ENCODE peak calls at places on chromosomes 13 and 19, in seven cellular contexts. J is stimulated activated CD8-positive, alpha-beta memory T cell treated with anti-CD3 and anti-CD28 coated beads, Interleukin-2, amount 100 ng/mL, for 1 hour; S is putamen; G is AG04450; N is naive thymus-derived CD4-positive, alpha-beta T cell; H is HTR-8/SVneo; Q is GM03348. T is an unnamed sample.
A peak's percentile ranks its signal among the peaks of the same experiment; 100 is the strongest.

GRCh38 chr13:78241278-78241919 is 322.8 kb upstream of the EDNRB start:
- DNase-seq in G (peak; percentile 2), J (no peak), H (peak; percentile 0), N (no peak), Q (peak; percentile 62), S (no peak), T (no peak)

GRCh38 chr13:64758520-64758919 is 2471.6 kb downstream of the PCDH9 start:
- DNase-seq in S (no peak), G (no peak), H (no peak), Q (peak; percentile 24), N (no peak), J (no peak), T (no peak)

GRCh38 chr13:28753208-28753892 is 34.6 kb upstream of the SLC46A3 start:
- DNase-seq in N (no peak), Q (peak; percentile 90), S (no peak), G (peak; percentile 72), H (peak; percentile 68), J (no peak), T (no peak)

GRCh38 chr19:11018743-11019142 is 57.9 kb downstream of the SMARCA4 start:
- DNase-seq in G (no peak), H (no peak), J (no peak), S (no peak), N (no peak), Q (no peak), T (no peak)

GRCh38 chr19:36488816-36489138 is 584 bp downstream of the ZNF566 start:
- DNase-seq in H (peak; percentile 26), G (no peak), S (no peak), N (no peak), Q (peak; percentile 29), J (no peak), T (peak; percentile 32)

GRCh38 chr13:23644527-23644926 is 74.3 kb downstream of the TNFRSF19 start:
- DNase-seq in H (no peak), N (no peak), S (no peak), J (no peak), Q (no peak), G (no peak), T (no peak)

GRCh38 chr19:58196911-58197616 is 14.2 kb downstream of the ZNF274 start:
- DNase-seq in J (no peak), Q (no peak), H (no peak), N (peak; percentile 27), G (no peak), S (no peak), T (no peak)

GRCh38 chr19:5078179-5078578 is 109.3 kb downstream of the KDM4B start:
- DNase-seq in Q (no peak), S (no peak), N (no peak), G (no peak), H (no peak), J (no peak), T (peak; percentile 29)

GRCh38 chr19:19460761-19461265 is 54.5 kb downstream of the TSSK6 start:
- DNase-seq in G (no peak), Q (peak; percentile 74), S (peak; percentile 27), N (peak; percentile 70), H (no peak), J (peak; percentile 33), T (peak; percentile 49)